ENCODE peak calls at places on chromosomes 11 and 22, in nine cellular contexts. A is HepG2, O is GM12878, B is heart left ventricle, U is right lobe of liver, G is K562, S is HCT116, C is A549, I is IMR-90. V is an unnamed sample.

GRCh38 chr11:17391493-17392355 is 3.3 kb upstream of the KCNJ11 start:
- ATAC-seq in O (no peak), I (no peak), C (no peak), A (no peak), S (no peak), B (no peak), G (no peak), U (no peak), V (no peak)

GRCh38 chr11:120025606-120026335 is 112.1 kb downstream of the TRIM29 start:
- ATAC-seq in A (no peak), O (no peak), G (no peak), S (no peak), C (no peak), U (no peak), B (no peak), I (no peak), V (no peak)

GRCh38 chr22:43263645-43264514 is 76.9 kb upstream of the TTLL12 start:
- ATAC-seq in U (peak), B (no peak), G (peak), C (no peak), S (peak), I (peak), O (peak), A (peak), V (peak)

GRCh38 chr22:37563153-37564081 is 3.1 kb downstream of the CDC42EP1 start:
- ATAC-seq in I (peak), G (peak), U (peak), O (no peak), C (peak), B (no peak), A (peak), S (peak), V (peak)

GRCh38 chr11:130510407-130511006 is 62.1 kb downstream of the ADAMTS15 start:
- ATAC-seq in C (no peak), G (no peak), S (no peak), I (peak), O (no peak), A (no peak), U (peak), B (no peak), V (no peak)

GRCh38 chr11:128437137-128437536 is 150.2 kb downstream of the ETS1 start:
- ATAC-seq in A (no peak), I (no peak), C (no peak), U (peak), S (no peak), B (no peak), O (no peak), G (no peak), V (peak)

GRCh38 chr11:120209750-120210650 is 832 bp upstream of the OAF start:
- ATAC-seq in B (no peak), S (no peak), A (no peak), U (no peak), I (no peak), G (no peak), C (peak), O (peak), V (no peak)

GRCh38 chr11:35474677-35475076 is 50.7 kb downstream of the PAMR1 start:
- ATAC-seq in I (no peak), B (no peak), G (no peak), C (no peak), U (no peak), S (no peak), A (no peak), O (no peak), V (no peak)

GRCh38 chr11:118868659-118869058 is 15.0 kb upstream of the CXCR5 start:
- ATAC-seq in G (no peak), B (no peak), C (no peak), I (no peak), A (no peak), U (peak), S (no peak), O (no peak), V (no peak)

GRCh38 chr11:119473901-119474681 is 51.1 kb upstream of the THY1 start:
- ATAC-seq in I (no peak), A (peak), O (no peak), G (no peak), B (no peak), C (peak), U (no peak), S (peak), V (no peak)

GRCh38 chr11:35040221-35040942 is 98.6 kb upstream of the CD44 start:
- ATAC-seq in C (peak), S (peak), U (no peak), O (peak), G (peak), B (no peak), A (no peak), I (peak), V (no peak)

GRCh38 chr11:84691830-84692229 is 935.3 kb downstream of the DLG2 start:
- ATAC-seq in S (no peak), U (no peak), C (no peak), I (no peak), G (no peak), A (no peak), O (no peak), B (no peak), V (no peak)

GRCh38 chr11:75743711-75744563 is 24.6 kb upstream of the DGAT2 start:
- ATAC-seq in C (no peak), G (peak), B (no peak), I (no peak), O (no peak), U (peak), S (no peak), A (peak), V (no peak)

GRCh38 chr11:19953909-19954308 is 206.4 kb downstream of the DBX1 start:
- ATAC-seq in O (no peak), I (peak), G (peak), C (peak), U (peak), S (peak), B (peak), A (peak), V (no peak)

GRCh38 chr11:89477175-89477574 is 14.0 kb downstream of the NOX4 start:
- ATAC-seq in C (no peak), I (no peak), S (peak), G (no peak), O (no peak), U (peak), A (peak), B (no peak), V (no peak)

DNA sequence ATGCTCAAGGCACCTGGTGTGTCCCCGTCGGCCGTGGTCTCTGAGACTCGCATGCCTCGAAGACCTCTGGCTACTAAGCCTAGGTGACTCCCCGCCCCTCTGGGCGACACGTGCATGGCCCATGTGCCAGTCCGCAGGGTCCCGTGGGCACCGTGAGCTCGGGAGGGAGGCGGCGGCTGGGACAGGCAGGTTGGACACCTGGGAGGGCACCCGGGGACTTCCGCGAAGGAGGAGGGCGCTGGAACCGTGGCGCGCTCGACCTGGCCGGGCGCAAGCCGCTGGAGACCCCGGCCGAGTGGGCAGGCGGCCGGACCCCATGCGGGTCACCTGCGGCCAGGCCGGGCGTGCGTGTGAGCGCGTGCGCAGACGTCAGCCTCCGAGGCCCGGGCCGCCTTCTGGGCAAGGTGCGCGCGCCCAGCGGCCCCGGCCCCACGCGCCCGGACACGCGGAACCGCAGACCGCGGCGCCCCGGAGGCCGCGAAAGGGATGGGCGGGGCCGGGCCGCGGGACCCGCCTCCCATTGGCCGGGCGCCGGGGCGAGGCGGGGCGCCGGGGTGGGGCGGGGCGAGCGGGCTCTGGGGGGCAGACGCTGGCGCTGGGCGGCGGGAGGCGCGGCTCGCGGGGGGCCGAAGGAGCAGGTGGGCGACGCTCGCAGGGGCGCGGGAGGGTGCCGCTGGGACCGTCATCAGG is 576 bp upstream of the RASD2 start:
- ATAC-seq in S (peak), B (no peak), A (peak), U (peak), G (peak), O (peak), I (peak), C (peak), V (peak)
- TF ChIP-seq POLR2A in S (peak), B (no peak), A (no peak), U (no peak), G (no peak), O (no peak), I (no peak), C (peak), V (no peak)

DNA sequence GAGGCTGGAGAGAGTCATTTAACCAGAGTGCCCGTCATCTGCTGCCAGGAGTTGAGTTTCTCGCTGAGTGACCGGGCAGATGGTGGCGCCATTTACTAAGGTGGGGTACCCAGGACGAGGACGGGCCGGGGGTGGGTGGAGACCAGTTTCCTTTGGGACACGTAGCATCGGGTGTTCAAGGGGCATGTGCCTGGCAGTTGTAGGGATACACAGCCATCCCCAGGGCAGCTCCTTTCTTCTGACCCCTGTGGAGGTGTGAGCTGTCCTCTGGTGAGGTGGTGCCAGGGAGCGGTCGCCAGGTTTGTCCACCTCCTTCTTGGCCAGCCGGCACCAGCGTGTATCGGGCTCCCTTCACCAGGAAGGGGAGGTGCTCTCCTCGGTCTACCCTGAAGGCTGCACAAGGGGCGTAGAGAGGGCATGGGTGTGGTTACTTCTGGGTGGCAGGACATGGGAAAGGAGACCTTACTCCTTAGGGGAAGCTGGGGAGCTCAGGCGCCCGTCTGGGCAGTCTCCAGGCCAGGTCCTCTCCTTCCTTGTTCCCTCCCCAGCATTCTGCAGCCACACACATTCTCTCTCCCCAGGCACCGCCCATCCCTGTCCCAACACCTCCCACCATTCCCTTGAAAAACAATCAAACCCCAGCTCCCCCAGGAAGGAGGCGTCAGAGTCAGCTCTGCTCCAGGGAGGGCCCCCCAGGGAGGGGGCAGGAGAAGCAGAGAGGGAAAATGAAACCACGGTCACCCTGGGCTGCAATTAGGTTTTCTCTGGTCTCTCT is 10.3 kb upstream of the MB start:
- ATAC-seq in G (peak), B (peak), A (peak), S (peak), U (peak), O (peak), I (peak), C (peak), V (peak)
- TF ChIP-seq POLR2A in G (no peak), B (peak), A (peak), S (peak), U (peak), O (no peak), I (no peak), C (no peak), V (no peak)

GRCh38 chr22:42180349-42180842 is 49.8 kb upstream of the CYP2D6 start:
- ATAC-seq in I (no peak), U (peak), G (peak), B (no peak), C (no peak), A (no peak), S (no peak), O (peak), V (peak)
- TF ChIP-seq POLR2A in I (no peak), U (no peak), G (no peak), B (no peak), C (no peak), A (no peak), S (no peak), O (no peak), V (no peak)

GRCh38 chr11:121295246-121296007 is 2.9 kb downstream of the SC5D start:
- ATAC-seq in S (no peak), U (no peak), G (no peak), I (no peak), C (no peak), A (no peak), O (no peak), B (no peak), V (no peak)

GRCh38 chr11:121291896-121292502 is 572 bp upstream of the SC5D start:
- ATAC-seq in I (peak), G (peak), U (peak), B (no peak), O (peak), A (peak), S (peak), C (peak), V (peak)

GRCh38 chr11:121293276-121293569 is 652 bp downstream of the SC5D start:
- ATAC-seq in B (no peak), I (peak), C (no peak), O (no peak), S (no peak), A (peak), U (peak), G (peak), V (peak)

GRCh38 chr11:121291319-121291718 is 1.3 kb upstream of the SC5D start:
- ATAC-seq in I (no peak), A (no peak), C (no peak), G (no peak), B (no peak), S (no peak), O (no peak), U (no peak), V (no peak)

GRCh38 chr11:121292503-121293275 is at the start of gene SC5D:
- ATAC-seq in B (peak), A (peak), U (peak), C (peak), O (peak), S (peak), G (peak), I (peak), V (peak)
- TF ChIP-seq POLR2A in B (peak), A (peak), U (peak), C (peak), O (peak), S (peak), G (peak), I (peak), V (peak)

DNA sequence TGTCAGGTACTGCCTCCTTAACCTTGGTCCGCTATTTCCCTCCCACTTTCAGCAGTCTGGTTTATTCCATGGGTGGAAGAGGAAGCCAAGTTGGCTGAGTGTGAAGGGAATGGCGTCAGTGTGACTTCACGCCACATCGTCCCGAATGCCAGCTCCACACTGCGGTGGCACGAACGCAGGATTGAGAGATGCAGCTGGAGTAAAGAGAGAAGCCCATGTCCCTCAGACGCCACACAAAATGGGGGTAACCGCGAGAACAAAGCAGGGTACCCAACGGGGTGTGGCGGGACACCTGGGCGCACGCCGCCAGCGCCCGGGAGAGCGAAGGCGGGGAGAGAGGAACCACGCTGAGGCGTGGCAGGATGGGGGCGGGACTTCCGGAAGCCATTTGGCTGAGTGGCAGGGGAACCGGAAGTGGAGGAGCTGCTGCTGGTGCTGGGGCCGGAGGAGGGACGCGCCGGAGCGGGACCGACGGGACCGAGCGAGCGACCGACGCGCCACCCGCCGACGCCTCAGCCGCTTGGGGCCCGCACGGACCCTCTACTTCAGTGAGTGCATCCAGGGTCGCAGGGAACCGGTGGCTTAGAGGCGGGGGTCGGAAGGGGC is at the start of gene PAFAH1B2:
- ATAC-seq in G (peak), C (peak), S (peak), U (peak), O (peak), B (peak), A (peak), I (peak), V (peak)
- TF ChIP-seq POLR2A in G (peak), C (peak), S (peak), U (peak), O (peak), B (peak), A (peak), I (peak), V (peak)